ENCODE peak calls at places on chromosomes 6 and 20, in seven cellular contexts. One of them, this sample, is unnamed.
A peak's percentile ranks its signal among the peaks of the same experiment; 100 is the strongest.

GRCh38 chr6:139029470-139030210 is 1.1 kb downstream of the ABRACL start:
- DNase-seq in AG09319: no peak
- DNase-seq in ovary: peak; percentile 60
- DNase-seq in NCI-H2081: peak; percentile 30
- DNase-seq in Ammon's horn: peak; percentile 24
- DNase-seq in substantia nigra: no peak
- DNase-seq in progenitor cell of endocrine pancreas: peak; percentile 41
- DNase-seq in this sample: peak; percentile 64

GRCh38 chr6:43823390-43823789 is 53.4 kb downstream of the VEGFA start:
- DNase-seq in AG09319: no peak
- DNase-seq in Ammon's horn: no peak
- DNase-seq in ovary: no peak
- DNase-seq in substantia nigra: no peak
- DNase-seq in progenitor cell of endocrine pancreas: no peak
- DNase-seq in NCI-H2081: no peak
- DNase-seq in this sample: no peak

GRCh38 chr20:60749804-60750602 is 502.1 kb upstream of the CDH4 start:
- DNase-seq in Ammon's horn: no peak
- DNase-seq in progenitor cell of endocrine pancreas: no peak
- DNase-seq in substantia nigra: no peak
- DNase-seq in AG09319: no peak
- DNase-seq in NCI-H2081: no peak
- DNase-seq in ovary: no peak
- DNase-seq in this sample: no peak

GRCh38 chr20:40930561-40930960 is 98.1 kb upstream of the TOP1 start:
- DNase-seq in substantia nigra: no peak
- DNase-seq in progenitor cell of endocrine pancreas: no peak
- DNase-seq in ovary: no peak
- DNase-seq in Ammon's horn: no peak
- DNase-seq in AG09319: no peak
- DNase-seq in NCI-H2081: no peak
- DNase-seq in this sample: no peak

GRCh38 chr6:131858765-131859490 is 51.1 kb downstream of the ENPP1 start:
- DNase-seq in substantia nigra: no peak
- DNase-seq in ovary: no peak
- DNase-seq in NCI-H2081: no peak
- DNase-seq in AG09319: peak; percentile 29
- DNase-seq in progenitor cell of endocrine pancreas: no peak
- DNase-seq in Ammon's horn: no peak
- DNase-seq in this sample: no peak

GRCh38 chr20:11207749-11208502 is 534.1 kb upstream of the JAG1 start:
- DNase-seq in NCI-H2081: no peak
- DNase-seq in Ammon's horn: no peak
- DNase-seq in ovary: no peak
- DNase-seq in progenitor cell of endocrine pancreas: no peak
- DNase-seq in AG09319: no peak
- DNase-seq in substantia nigra: no peak
- DNase-seq in this sample: no peak

GRCh38 chr6:1363729-1364572 is 25.4 kb upstream of the FOXF2 start:
- DNase-seq in substantia nigra: no peak
- DNase-seq in Ammon's horn: no peak
- DNase-seq in progenitor cell of endocrine pancreas: no peak
- DNase-seq in AG09319: peak; percentile 61
- DNase-seq in ovary: no peak
- DNase-seq in NCI-H2081: no peak
- DNase-seq in this sample: peak; percentile 41

GRCh38 chr6:142300758-142301251 is 1.0 kb upstream of the ADGRG6 start:
- DNase-seq in ovary: no peak
- DNase-seq in progenitor cell of endocrine pancreas: no peak
- DNase-seq in substantia nigra: no peak
- DNase-seq in Ammon's horn: no peak
- DNase-seq in NCI-H2081: no peak
- DNase-seq in AG09319: no peak
- DNase-seq in this sample: no peak

GRCh38 chr20:63830821-63831593 is at the start of gene ZBTB46:
- DNase-seq in Ammon's horn: no peak
- DNase-seq in substantia nigra: no peak
- DNase-seq in NCI-H2081: peak; percentile 60
- DNase-seq in AG09319: no peak
- DNase-seq in ovary: peak; percentile 53
- DNase-seq in progenitor cell of endocrine pancreas: no peak
- DNase-seq in this sample: peak; percentile 79

GRCh38 chr20:50569864-50570836 is 60.0 kb downstream of the PTPN1 start:
- DNase-seq in ovary: no peak
- DNase-seq in AG09319: no peak
- DNase-seq in substantia nigra: no peak
- DNase-seq in NCI-H2081: no peak
- DNase-seq in Ammon's horn: no peak
- DNase-seq in progenitor cell of endocrine pancreas: no peak
- DNase-seq in this sample: no peak

GRCh38 chr20:37357481-37358365 is 11.8 kb downstream of the SRC start:
- DNase-seq in AG09319: no peak
- DNase-seq in ovary: no peak
- DNase-seq in substantia nigra: no peak
- DNase-seq in NCI-H2081: no peak
- DNase-seq in Ammon's horn: peak; percentile 67
- DNase-seq in progenitor cell of endocrine pancreas: no peak
- DNase-seq in this sample: no peak

GRCh38 chr6:150241751-150242150 is 98.9 kb downstream of the PPP1R14C start:
- DNase-seq in Ammon's horn: no peak
- DNase-seq in AG09319: no peak
- DNase-seq in progenitor cell of endocrine pancreas: no peak
- DNase-seq in NCI-H2081: no peak
- DNase-seq in substantia nigra: no peak
- DNase-seq in ovary: no peak
- DNase-seq in this sample: no peak

GRCh38 chr20:48597521-48598302 is 230.1 kb downstream of the PREX1 start:
- DNase-seq in substantia nigra: no peak
- DNase-seq in progenitor cell of endocrine pancreas: no peak
- DNase-seq in NCI-H2081: no peak
- DNase-seq in AG09319: no peak
- DNase-seq in ovary: no peak
- DNase-seq in Ammon's horn: no peak
- DNase-seq in this sample: no peak

GRCh38 chr6:30227763-30228487 is 14.7 kb upstream of the TRIM26 start:
- DNase-seq in AG09319: no peak
- DNase-seq in progenitor cell of endocrine pancreas: no peak
- DNase-seq in ovary: no peak
- DNase-seq in substantia nigra: no peak
- DNase-seq in Ammon's horn: no peak
- DNase-seq in NCI-H2081: no peak
- DNase-seq in this sample: no peak

GRCh38 chr6:125003070-125003469 is 40.8 kb downstream of the RNF217 start:
- DNase-seq in AG09319: no peak
- DNase-seq in NCI-H2081: no peak
- DNase-seq in progenitor cell of endocrine pancreas: no peak
- DNase-seq in substantia nigra: no peak
- DNase-seq in ovary: no peak
- DNase-seq in Ammon's horn: no peak
- DNase-seq in this sample: no peak

GRCh38 chr20:25478889-25479568 is 71.6 kb downstream of the GINS1 start:
- DNase-seq in substantia nigra: no peak
- DNase-seq in NCI-H2081: no peak
- DNase-seq in ovary: no peak
- DNase-seq in progenitor cell of endocrine pancreas: no peak
- DNase-seq in AG09319: no peak
- DNase-seq in Ammon's horn: no peak
- DNase-seq in this sample: no peak

GRCh38 chr20:58019027-58019849 is 209.2 kb downstream of the ANKRD60 start:
- DNase-seq in NCI-H2081: no peak
- DNase-seq in ovary: no peak
- DNase-seq in substantia nigra: no peak
- DNase-seq in Ammon's horn: no peak
- DNase-seq in progenitor cell of endocrine pancreas: no peak
- DNase-seq in AG09319: no peak
- DNase-seq in this sample: no peak

GRCh38 chr6:119446623-119447008 is 97.1 kb upstream of the MAN1A1 start:
- DNase-seq in ovary: no peak
- DNase-seq in NCI-H2081: no peak
- DNase-seq in AG09319: peak; percentile 37
- DNase-seq in Ammon's horn: peak; percentile 52
- DNase-seq in substantia nigra: no peak
- DNase-seq in progenitor cell of endocrine pancreas: no peak
- DNase-seq in this sample: no peak

GRCh38 chr20:41145821-41146620 is 8.7 kb downstream of the PLCG1 start:
- DNase-seq in NCI-H2081: peak; percentile 6
- DNase-seq in ovary: no peak
- DNase-seq in substantia nigra: peak; percentile 20
- DNase-seq in progenitor cell of endocrine pancreas: no peak
- DNase-seq in AG09319: no peak
- DNase-seq in Ammon's horn: peak; percentile 63
- DNase-seq in this sample: peak; percentile 61

GRCh38 chr6:84249724-84250123 is 22.3 kb upstream of the CEP162 start:
- DNase-seq in Ammon's horn: no peak
- DNase-seq in substantia nigra: no peak
- DNase-seq in ovary: no peak
- DNase-seq in NCI-H2081: peak; percentile 3
- DNase-seq in progenitor cell of endocrine pancreas: no peak
- DNase-seq in AG09319: no peak
- DNase-seq in this sample: no peak

GRCh38 chr6:137904822-137905617 is 38.0 kb downstream of the TNFAIP3 start:
- DNase-seq in ovary: no peak
- DNase-seq in progenitor cell of endocrine pancreas: no peak
- DNase-seq in Ammon's horn: no peak
- DNase-seq in substantia nigra: no peak
- DNase-seq in AG09319: no peak
- DNase-seq in NCI-H2081: no peak
- DNase-seq in this sample: no peak

GRCh38 chr20:32727663-32728062 is 15.6 kb downstream of the COMMD7 start:
- DNase-seq in Ammon's horn: peak; percentile 21
- DNase-seq in NCI-H2081: no peak
- DNase-seq in AG09319: peak; percentile 36
- DNase-seq in substantia nigra: no peak
- DNase-seq in ovary: no peak
- DNase-seq in progenitor cell of endocrine pancreas: no peak
- DNase-seq in this sample: no peak

GRCh38 chr20:10239954-10240353 is 21.3 kb downstream of the SNAP25 start:
- DNase-seq in substantia nigra: no peak
- DNase-seq in ovary: no peak
- DNase-seq in AG09319: no peak
- DNase-seq in NCI-H2081: peak; percentile 53
- DNase-seq in progenitor cell of endocrine pancreas: no peak
- DNase-seq in Ammon's horn: no peak
- DNase-seq in this sample: no peak

GRCh38 chr20:48411265-48411664 is 416.5 kb downstream of the PREX1 start:
- DNase-seq in substantia nigra: no peak
- DNase-seq in progenitor cell of endocrine pancreas: no peak
- DNase-seq in Ammon's horn: peak; percentile 69
- DNase-seq in NCI-H2081: no peak
- DNase-seq in AG09319: no peak
- DNase-seq in ovary: no peak
- DNase-seq in this sample: no peak

GRCh38 chr6:142833054-142833453 is 111.9 kb downstream of the HIVEP2 start:
- DNase-seq in substantia nigra: no peak
- DNase-seq in ovary: no peak
- DNase-seq in AG09319: no peak
- DNase-seq in progenitor cell of endocrine pancreas: no peak
- DNase-seq in NCI-H2081: no peak
- DNase-seq in Ammon's horn: no peak
- DNase-seq in this sample: no peak